ENCODE peak calls at places on chromosomes 1 and 21, in four cellular contexts. One of them, this sample, is unnamed.
A peak's percentile ranks its signal among the peaks of the same experiment; 100 is the strongest.

GRCh38 chr1:25204797-25205441 is 27.4 kb downstream of the SYF2 start:
- DNase-seq in NAMALWA: peak; percentile 60
- DNase-seq in NCI-H345: peak; percentile 59
- DNase-seq in colonic mucosa: no peak
- DNase-seq in this sample: peak; percentile 65

GRCh38 chr1:195791796-195792195 is 816.4 kb downstream of the KCNT2 start:
- DNase-seq in NAMALWA: no peak
- DNase-seq in NCI-H345: no peak
- DNase-seq in colonic mucosa: no peak
- DNase-seq in this sample: no peak

GRCh38 chr1:155827450-155827849 is 29.6 kb downstream of the GON4L start:
- DNase-seq in NAMALWA: no peak
- DNase-seq in NCI-H345: no peak
- DNase-seq in colonic mucosa: no peak
- DNase-seq in this sample: no peak

GRCh38 chr1:6544831-6545230 is 9.5 kb downstream of the NOL9 start:
- DNase-seq in NAMALWA: no peak
- DNase-seq in NCI-H345: no peak
- DNase-seq in colonic mucosa: no peak
- DNase-seq in this sample: no peak

GRCh38 chr1:220954321-220954720 is 75.1 kb downstream of the HLX start:
- DNase-seq in NAMALWA: no peak
- DNase-seq in NCI-H345: no peak
- DNase-seq in colonic mucosa: no peak
- DNase-seq in this sample: no peak

GRCh38 chr21:32626633-32627196 is 14.5 kb upstream of the CFAP298 start:
- DNase-seq in NAMALWA: no peak
- DNase-seq in NCI-H345: no peak
- DNase-seq in colonic mucosa: no peak
- DNase-seq in this sample: no peak

GRCh38 chr21:17051054-17051453 is 461.8 kb upstream of the CXADR start:
- DNase-seq in NAMALWA: no peak
- DNase-seq in NCI-H345: no peak
- DNase-seq in colonic mucosa: no peak
- DNase-seq in this sample: no peak

GRCh38 chr1:216554934-216555333 is 131.7 kb upstream of the USH2A start:
- DNase-seq in NAMALWA: no peak
- DNase-seq in NCI-H345: no peak
- DNase-seq in colonic mucosa: no peak
- DNase-seq in this sample: no peak

GRCh38 chr1:230230948-230231738 is 164.1 kb downstream of the GALNT2 start:
- DNase-seq in NAMALWA: peak; percentile 7
- DNase-seq in NCI-H345: no peak
- DNase-seq in colonic mucosa: peak; percentile 58
- DNase-seq in this sample: no peak

GRCh38 chr21:25881524-25882376 is 147.0 kb downstream of the GABPA start:
- DNase-seq in NAMALWA: peak; percentile 79
- DNase-seq in NCI-H345: peak; percentile 57
- DNase-seq in colonic mucosa: peak; percentile 71
- DNase-seq in this sample: peak; percentile 57

GRCh38 chr1:34320081-34320480 is 143.4 kb downstream of the C1orf94 start:
- DNase-seq in NAMALWA: no peak
- DNase-seq in NCI-H345: peak; percentile 60
- DNase-seq in colonic mucosa: no peak
- DNase-seq in this sample: no peak

GRCh38 chr1:227541129-227541528 is 22.2 kb upstream of the ZNF678 start:
- DNase-seq in NAMALWA: no peak
- DNase-seq in NCI-H345: no peak
- DNase-seq in colonic mucosa: no peak
- DNase-seq in this sample: no peak

GRCh38 chr1:6688001-6688400 is 13.6 kb downstream of the DNAJC11 start:
- DNase-seq in NAMALWA: no peak
- DNase-seq in NCI-H345: no peak
- DNase-seq in colonic mucosa: no peak
- DNase-seq in this sample: no peak

GRCh38 chr1:214464303-214465287 is 86.8 kb downstream of the PTPN14 start:
- DNase-seq in NAMALWA: no peak
- DNase-seq in NCI-H345: no peak
- DNase-seq in colonic mucosa: no peak
- DNase-seq in this sample: no peak

GRCh38 chr1:84146375-84147032 is 2.4 kb downstream of the PRKACB start:
- DNase-seq in NAMALWA: peak; percentile 30
- DNase-seq in NCI-H345: no peak
- DNase-seq in colonic mucosa: no peak
- DNase-seq in this sample: peak; percentile 19

GRCh38 chr1:23090056-23090455 is 70.8 kb downstream of the KDM1A start:
- DNase-seq in NAMALWA: no peak
- DNase-seq in NCI-H345: no peak
- DNase-seq in colonic mucosa: no peak
- DNase-seq in this sample: no peak

GRCh38 chr1:99603699-99604595 is 42.0 kb upstream of the PALMD start:
- DNase-seq in NAMALWA: no peak
- DNase-seq in NCI-H345: no peak
- DNase-seq in colonic mucosa: no peak
- DNase-seq in this sample: no peak

GRCh38 chr1:147492207-147492606 is 49.1 kb upstream of the BCL9 start:
- DNase-seq in NAMALWA: no peak
- DNase-seq in NCI-H345: peak; percentile 23
- DNase-seq in colonic mucosa: no peak
- DNase-seq in this sample: no peak

GRCh38 chr1:201912832-201913231 is 24.1 kb downstream of the SHISA4 start:
- DNase-seq in NAMALWA: no peak
- DNase-seq in NCI-H345: no peak
- DNase-seq in colonic mucosa: no peak
- DNase-seq in this sample: no peak

GRCh38 chr1:159889202-159889601 is 10.8 kb downstream of the CFAP45 start:
- DNase-seq in NAMALWA: peak; percentile 26
- DNase-seq in NCI-H345: no peak
- DNase-seq in colonic mucosa: no peak
- DNase-seq in this sample: peak; percentile 19

GRCh38 chr1:152034654-152035405 is 2.0 kb downstream of the S100A11 start:
- DNase-seq in NAMALWA: peak; percentile 93
- DNase-seq in NCI-H345: no peak
- DNase-seq in colonic mucosa: peak; percentile 86
- DNase-seq in this sample: peak; percentile 77

GRCh38 chr1:77594366-77595112 is 87.9 kb downstream of the ZZZ3 start:
- DNase-seq in NAMALWA: no peak
- DNase-seq in NCI-H345: no peak
- DNase-seq in colonic mucosa: no peak
- DNase-seq in this sample: no peak

GRCh38 chr1:83996621-83997020 is 2.3 kb downstream of the TTLL7 start:
- DNase-seq in NAMALWA: no peak
- DNase-seq in NCI-H345: no peak
- DNase-seq in colonic mucosa: no peak
- DNase-seq in this sample: no peak

GRCh38 chr1:25977816-25978215 is 20.0 kb downstream of the PAFAH2 start:
- DNase-seq in NAMALWA: no peak
- DNase-seq in NCI-H345: no peak
- DNase-seq in colonic mucosa: no peak
- DNase-seq in this sample: no peak

GRCh38 chr1:151165281-151165737 is 393 bp downstream of the LYSMD1 start:
- DNase-seq in NAMALWA: no peak
- DNase-seq in NCI-H345: peak; percentile 69
- DNase-seq in colonic mucosa: peak; percentile 53
- DNase-seq in this sample: peak; percentile 58

GRCh38 chr1:86828024-86828423 is 85.9 kb downstream of the SELENOF start:
- DNase-seq in NAMALWA: no peak
- DNase-seq in NCI-H345: no peak
- DNase-seq in colonic mucosa: no peak
- DNase-seq in this sample: no peak

GRCh38 chr1:18198240-18198639 is 90.6 kb downstream of the IGSF21 start:
- DNase-seq in NAMALWA: no peak
- DNase-seq in NCI-H345: no peak
- DNase-seq in colonic mucosa: no peak
- DNase-seq in this sample: no peak

GRCh38 chr1:3676581-3677410 is 24.5 kb downstream of the TP73 start:
- DNase-seq in NAMALWA: peak; percentile 73
- DNase-seq in NCI-H345: no peak
- DNase-seq in colonic mucosa: no peak
- DNase-seq in this sample: peak; percentile 86

GRCh38 chr1:109484519-109484975 is 842 bp downstream of the ATXN7L2 start:
- DNase-seq in NAMALWA: peak; percentile 39
- DNase-seq in NCI-H345: no peak
- DNase-seq in colonic mucosa: no peak
- DNase-seq in this sample: no peak

GRCh38 chr1:181159451-181160151 is 71.1 kb downstream of the IER5 start:
- DNase-seq in NAMALWA: no peak
- DNase-seq in NCI-H345: no peak
- DNase-seq in colonic mucosa: peak; percentile 82
- DNase-seq in this sample: peak; percentile 58

GRCh38 chr1:179340915-179341314 is 24.9 kb upstream of the AXDND1 start:
- DNase-seq in NAMALWA: no peak
- DNase-seq in NCI-H345: no peak
- DNase-seq in colonic mucosa: no peak
- DNase-seq in this sample: no peak

GRCh38 chr1:11806307-11806936 is 431 bp downstream of the CLCN6 start:
- DNase-seq in NAMALWA: no peak
- DNase-seq in NCI-H345: peak; percentile 87
- DNase-seq in colonic mucosa: peak; percentile 58
- DNase-seq in this sample: peak; percentile 33

GRCh38 chr1:207860531-207860930 is 50.4 kb downstream of the CD34 start:
- DNase-seq in NAMALWA: no peak
- DNase-seq in NCI-H345: no peak
- DNase-seq in colonic mucosa: no peak
- DNase-seq in this sample: no peak

GRCh38 chr1:244096691-244097090 is 45.6 kb downstream of the ZBTB18 start:
- DNase-seq in NAMALWA: no peak
- DNase-seq in NCI-H345: no peak
- DNase-seq in colonic mucosa: no peak
- DNase-seq in this sample: no peak

GRCh38 chr21:28776251-28776650 is 216.4 kb downstream of the LTN1 start:
- DNase-seq in NAMALWA: no peak
- DNase-seq in NCI-H345: no peak
- DNase-seq in colonic mucosa: no peak
- DNase-seq in this sample: peak; percentile 12

GRCh38 chr1:63902844-63903589 is 129.2 kb downstream of the ROR1 start:
- DNase-seq in NAMALWA: no peak
- DNase-seq in NCI-H345: no peak
- DNase-seq in colonic mucosa: peak; percentile 62
- DNase-seq in this sample: no peak